ENCODE peak calls at places on chromosomes 2 and 18, in five cellular contexts. One of them, this sample, is unnamed.

GRCh38 chr2:132585982-132586608 is 83.9 kb downstream of the LYPD1 start:
- DNase-seq in activated naive CD4-positive, alpha-beta T cell: no peak
- DNase-seq in foreskin keratinocyte: no peak
- DNase-seq in bronchial epithelial cell: no peak
- DNase-seq in psoas muscle: no peak
- DNase-seq in this sample: no peak

GRCh38 chr2:48600204-48600813 is 17.3 kb upstream of the GTF2A1L start:
- DNase-seq in bronchial epithelial cell: peak; percentile 41
- DNase-seq in psoas muscle: no peak
- DNase-seq in foreskin keratinocyte: peak; percentile 19
- DNase-seq in activated naive CD4-positive, alpha-beta T cell: no peak
- DNase-seq in this sample: peak; percentile 52

GRCh38 chr18:10736984-10737383 is 211.2 kb downstream of the NAPG start:
- DNase-seq in foreskin keratinocyte: no peak
- DNase-seq in bronchial epithelial cell: no peak
- DNase-seq in psoas muscle: no peak
- DNase-seq in activated naive CD4-positive, alpha-beta T cell: no peak
- DNase-seq in this sample: no peak

GRCh38 chr2:168060956-168061750 is 186.2 kb downstream of the STK39 start:
- DNase-seq in bronchial epithelial cell: peak; percentile 11
- DNase-seq in psoas muscle: no peak
- DNase-seq in activated naive CD4-positive, alpha-beta T cell: no peak
- DNase-seq in foreskin keratinocyte: peak; percentile 9
- DNase-seq in this sample: no peak

GRCh38 chr18:80109676-80110078 is 615 bp downstream of the ADNP2 start:
- DNase-seq in bronchial epithelial cell: peak; percentile 25
- DNase-seq in psoas muscle: peak; percentile 61
- DNase-seq in activated naive CD4-positive, alpha-beta T cell: no peak
- DNase-seq in foreskin keratinocyte: peak; percentile 29
- DNase-seq in this sample: peak; percentile 17

GRCh38 chr2:127695491-127696472 is 5.5 kb upstream of the SFT2D3 start:
- DNase-seq in psoas muscle: peak; percentile 84
- DNase-seq in foreskin keratinocyte: no peak
- DNase-seq in bronchial epithelial cell: peak; percentile 39
- DNase-seq in activated naive CD4-positive, alpha-beta T cell: no peak
- DNase-seq in this sample: no peak

GRCh38 chr18:78939105-78939504 is 40.5 kb upstream of the SALL3 start:
- DNase-seq in bronchial epithelial cell: no peak
- DNase-seq in activated naive CD4-positive, alpha-beta T cell: no peak
- DNase-seq in psoas muscle: no peak
- DNase-seq in foreskin keratinocyte: peak; percentile 4
- DNase-seq in this sample: peak; percentile 70

GRCh38 chr18:21910906-21911305 is 170.3 kb downstream of the MIB1 start:
- DNase-seq in activated naive CD4-positive, alpha-beta T cell: no peak
- DNase-seq in bronchial epithelial cell: no peak
- DNase-seq in foreskin keratinocyte: no peak
- DNase-seq in psoas muscle: no peak
- DNase-seq in this sample: no peak

GRCh38 chr18:47087676-47088075 is 52.3 kb upstream of the ELOA2 start:
- DNase-seq in psoas muscle: no peak
- DNase-seq in foreskin keratinocyte: no peak
- DNase-seq in bronchial epithelial cell: no peak
- DNase-seq in activated naive CD4-positive, alpha-beta T cell: no peak
- DNase-seq in this sample: no peak

This sample was measured in SW480.